ENCODE peak calls at places on chromosomes 12 and 14, in four cellular contexts. G, A, C and Q are unnamed samples.

GRCh38 chr12:32309811-32310755 is 89.3 kb upstream of the FGD4 start:
- DNase-seq in C (peak; percentile 70), A (no peak), G (peak; percentile 28), Q (peak; percentile 55)

GRCh38 chr12:48183876-48184548 is 568 bp downstream of the CCDC184 start:
- DNase-seq in C (no peak), G (no peak), A (no peak), Q (no peak)

GRCh38 chr14:103556976-103557758 is 5.3 kb downstream of the BAG5 start:
- DNase-seq in G (no peak), A (no peak), C (no peak), Q (no peak)

GRCh38 chr12:29171421-29172258 is 22.6 kb downstream of the FAR2 start:
- DNase-seq in G (no peak), A (no peak), C (no peak), Q (no peak)

GRCh38 chr12:107462428-107463332 is 222.9 kb upstream of the PWP1 start:
- DNase-seq in A (no peak), G (no peak), C (no peak), Q (no peak)

GRCh38 chr14:66508846-66509621 is 1.1 kb downstream of the GPHN start:
- DNase-seq in A (peak; percentile 9), G (peak; percentile 25), C (peak; percentile 29), Q (peak; percentile 57)

GRCh38 chr14:104284107-104284592 is 145.8 kb downstream of the KIF26A start:
- DNase-seq in A (no peak), G (no peak), C (no peak), Q (no peak)

GRCh38 chr14:95334044-95334443 is 14.3 kb upstream of the CLMN start:
- DNase-seq in A (no peak), G (no peak), C (no peak), Q (no peak)

GRCh38 chr12:25877446-25877845 is 81.0 kb upstream of the RASSF8 start:
- DNase-seq in C (no peak), G (no peak), A (no peak), Q (no peak)

GRCh38 chr12:125533434-125534029 is 468.3 kb downstream of the AACS start:
- DNase-seq in G (no peak), A (no peak), C (no peak), Q (no peak)

GRCh38 chr14:76050797-76051392 is 65.3 kb downstream of the IFT43 start:
- DNase-seq in A (no peak), C (peak; percentile 57), G (peak; percentile 67), Q (peak; percentile 63)

GRCh38 chr14:99043258-99043615 is 228.8 kb downstream of the BCL11B start:
- DNase-seq in A (no peak), C (no peak), G (no peak), Q (no peak)

GRCh38 chr14:97215263-97215969 is 418.2 kb downstream of the VRK1 start:
- DNase-seq in C (no peak), G (no peak), A (no peak), Q (no peak)

DNA sequence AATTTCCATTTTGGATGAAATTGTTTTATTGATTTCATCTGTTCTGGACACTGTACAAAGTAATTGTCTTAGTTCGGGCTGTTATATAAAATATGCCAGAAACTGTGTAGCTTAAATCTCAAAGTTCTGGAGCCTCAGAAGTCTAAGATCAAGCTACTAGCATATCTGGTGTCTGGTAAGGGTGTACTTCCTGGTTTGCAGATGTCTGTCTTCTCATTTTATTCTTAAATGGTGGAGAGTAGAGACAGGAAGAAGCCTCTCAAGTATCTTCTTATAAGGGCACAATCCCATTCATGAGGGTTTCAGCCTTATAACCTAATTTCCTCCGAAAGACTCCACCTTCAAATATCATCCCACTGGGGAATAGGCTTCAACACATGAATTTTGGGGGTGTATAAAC is 51.3 kb downstream of the MON2 start:
- DNase-seq in G (no peak), A (no peak), C (no peak), Q (no peak)
- H3K27ac ChIP-seq in G (no peak overlapping the region), A (no peak overlapping the region), C (no peak overlapping the region), Q (no peak overlapping the region)

DNA sequence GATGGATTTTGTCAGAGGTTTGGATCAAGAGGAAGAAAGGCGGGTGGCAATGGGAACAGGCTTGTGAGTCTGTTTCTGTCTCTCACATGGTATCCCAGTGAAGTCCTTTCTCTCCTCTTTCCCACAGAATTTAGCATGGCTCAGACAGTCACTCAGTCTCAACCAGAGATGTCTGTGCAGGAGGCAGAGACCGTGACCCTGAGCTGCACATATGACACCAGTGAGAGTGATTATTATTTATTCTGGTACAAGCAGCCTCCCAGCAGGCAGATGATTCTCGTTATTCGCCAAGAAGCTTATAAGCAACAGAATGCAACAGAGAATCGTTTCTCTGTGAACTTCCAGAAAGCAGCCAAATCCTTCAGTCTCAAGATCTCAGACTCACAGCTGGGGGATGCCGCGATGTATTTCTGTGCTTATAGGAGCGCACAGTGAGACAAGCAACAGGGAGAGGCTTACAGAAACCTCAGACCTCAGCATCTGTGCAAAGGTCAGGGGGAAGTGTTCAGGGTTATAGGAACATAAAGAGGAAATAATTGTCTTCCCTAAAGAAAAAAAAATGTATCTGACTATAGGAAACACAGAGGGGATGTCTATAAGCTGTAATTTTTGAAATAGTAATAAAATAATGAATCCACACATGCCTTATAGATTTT is 307.6 kb downstream of the DAD1 start:
- DNase-seq in C (no peak), A (no peak), G (no peak), Q (no peak)
- H3K4me3 ChIP-seq in C (no peak overlapping the region), A (no peak overlapping the region), G (no peak overlapping the region), Q (no peak overlapping the region)

GRCh38 chr12:93093243-93093642 is 164.1 kb upstream of the EEA1 start:
- DNase-seq in C (no peak), A (no peak), G (no peak), Q (no peak)

GRCh38 chr12:93089805-93090569 is 160.9 kb upstream of the EEA1 start:
- DNase-seq in C (peak; percentile 92), A (no peak), G (peak; percentile 94), Q (peak; percentile 61)

GRCh38 chr12:93091851-93092558 is 162.9 kb upstream of the EEA1 start:
- DNase-seq in C (peak; percentile 19), A (no peak), G (no peak), Q (no peak)

GRCh38 chr12:93090768-93091172 is 161.7 kb upstream of the EEA1 start:
- DNase-seq in C (no peak), G (peak; percentile 46), A (no peak), Q (no peak)

DNA sequence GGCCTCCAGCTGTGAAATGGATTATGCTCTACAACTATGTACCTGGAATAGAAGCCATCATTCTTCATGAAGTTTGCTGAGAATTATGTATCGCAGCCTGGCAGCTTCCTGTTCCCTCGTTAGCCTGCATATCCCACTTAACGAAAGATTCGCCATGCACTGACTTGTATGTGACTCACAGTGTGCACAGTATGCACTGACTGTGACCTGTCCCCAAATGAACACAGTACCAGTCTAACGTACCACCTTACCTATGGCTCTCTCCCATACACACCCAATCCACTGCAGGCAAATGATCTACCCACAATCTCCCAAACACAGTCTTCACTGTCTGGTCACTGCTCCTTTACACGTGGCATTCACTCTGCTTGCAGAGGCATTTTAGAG is 163.5 kb upstream of the EEA1 start:
- DNase-seq in A (no peak), C (no peak), G (no peak), Q (no peak)
- H3K27ac ChIP-seq in A (no peak overlapping the region), C (no peak overlapping the region), G (no peak overlapping the region), Q (no peak overlapping the region)

GRCh38 chr12:121121805-121122204 is 10.9 kb upstream of the P2RX7 start:
- DNase-seq in C (no peak), G (no peak), A (no peak), Q (no peak)

GRCh38 chr12:121117226-121117777 is 15.4 kb upstream of the P2RX7 start:
- DNase-seq in G (no peak), A (no peak), C (no peak), Q (no peak)

GRCh38 chr12:121123488-121123887 is 9.2 kb upstream of the P2RX7 start:
- DNase-seq in C (no peak), G (no peak), A (no peak), Q (no peak)

GRCh38 chr12:121120989-121121755 is 11.5 kb upstream of the P2RX7 start:
- DNase-seq in A (no peak), C (no peak), G (no peak), Q (no peak)

GRCh38 chr12:121120323-121120722 is 12.4 kb upstream of the P2RX7 start:
- DNase-seq in G (no peak), A (no peak), C (no peak), Q (no peak)
- H3K4me3 ChIP-seq in G (no peak overlapping the region), A (no peak overlapping the region), C (no peak overlapping the region), Q (no peak overlapping the region)

GRCh38 chr14:22483863-22484593 is 105.0 kb downstream of the DAD1 start:
- DNase-seq in C (no peak), G (peak; percentile 57), A (no peak), Q (peak; percentile 48)
- H3K27ac ChIP-seq in C (no peak overlapping the region), G (no peak overlapping the region), A (peak overlapping the region; percentile 32), Q (no peak overlapping the region)

GRCh38 chr12:131092911-131093901 is 139.5 kb downstream of the ADGRD1 start:
- DNase-seq in G (no peak), A (no peak), C (no peak), Q (no peak)

GRCh38 chr12:131090254-131091210 is 136.8 kb downstream of the ADGRD1 start:
- DNase-seq in A (no peak), G (no peak), C (no peak), Q (no peak)

GRCh38 chr12:131091413-131091975 is 137.8 kb downstream of the ADGRD1 start:
- DNase-seq in G (no peak), C (no peak), A (no peak), Q (no peak)

GRCh38 chr12:131093971-131094830 is 140.5 kb downstream of the ADGRD1 start:
- DNase-seq in A (no peak), C (no peak), G (no peak), Q (no peak)

GRCh38 chr12:131091976-131092691 is 138.4 kb downstream of the ADGRD1 start:
- DNase-seq in C (no peak), G (no peak), A (no peak), Q (no peak)
- H3K4me3 ChIP-seq in C (no peak overlapping the region), G (no peak overlapping the region), A (no peak overlapping the region), Q (no peak overlapping the region)

DNA sequence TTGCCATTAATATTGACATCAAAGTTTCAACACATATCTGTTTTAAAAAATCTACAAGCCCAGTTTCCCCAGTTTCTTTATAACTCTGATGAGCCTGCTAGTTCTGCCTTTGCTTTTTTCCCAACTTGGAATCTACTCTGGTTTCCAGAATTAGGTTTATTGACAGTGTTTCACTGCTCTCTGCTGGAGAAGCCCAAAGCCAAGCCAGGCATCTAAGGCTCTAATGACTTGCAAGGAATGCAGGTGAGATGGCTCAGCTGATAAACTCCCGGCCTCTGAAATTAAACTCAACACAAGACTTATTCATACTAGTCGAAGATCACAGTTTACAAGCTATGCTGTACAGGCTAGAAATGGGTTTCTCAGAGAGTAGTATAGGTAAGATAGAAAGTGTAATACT is 54.3 kb downstream of the HMGA2 start:
- DNase-seq in A (no peak), G (no peak), C (no peak), Q (no peak)
- H3K27ac ChIP-seq in A (no peak overlapping the region), G (no peak overlapping the region), C (no peak overlapping the region), Q (peak overlapping the region; percentile 92)